ENCODE peak calls at places on chromosomes 3 and 15, in seven cellular contexts. Y, O, D, G, P, B and M are unnamed samples.

GRCh38 chr3:178709047-178709446 is 172.8 kb downstream of the KCNMB2 start:
- DNase-seq in Y (no peak), O (no peak), D (no peak), G (no peak), P (no peak), B (no peak), M (no peak)

GRCh38 chr15:92409521-92409920 is 15.8 kb downstream of the ST8SIA2 start:
- DNase-seq in Y (no peak), O (no peak), D (no peak), G (no peak), P (no peak), B (no peak), M (no peak)

GRCh38 chr15:86494475-86494874 is 414.8 kb downstream of the AGBL1 start:
- DNase-seq in Y (no peak), O (no peak), D (no peak), G (no peak), P (no peak), B (no peak), M (no peak)

GRCh38 chr3:99783009-99783573 is 34.6 kb upstream of the CMSS1 start:
- DNase-seq in Y (no peak), O (no peak), D (no peak), G (peak), P (no peak), B (no peak), M (no peak)

GRCh38 chr15:41853831-41854230 is 15.2 kb downstream of the PLA2G4B start:
- DNase-seq in Y (no peak), O (no peak), D (no peak), G (no peak), P (no peak), B (no peak), M (no peak)

GRCh38 chr3:72432271-72432670 is 416.0 kb downstream of the SHQ1 start:
- DNase-seq in Y (no peak), O (no peak), D (no peak), G (no peak), P (no peak), B (no peak), M (no peak)

GRCh38 chr3:67791620-67792019 is 137.2 kb upstream of the SUCLG2 start:
- DNase-seq in Y (no peak), O (no peak), D (no peak), G (no peak), P (no peak), B (no peak), M (no peak)

GRCh38 chr3:36784012-36784763 is 19.8 kb upstream of the DCLK3 start:
- DNase-seq in Y (no peak), O (no peak), D (no peak), G (no peak), P (no peak), B (no peak), M (peak)

GRCh38 chr3:184339016-184339415 is 1.6 kb downstream of the FAM131A start:
- DNase-seq in Y (no peak), O (no peak), D (no peak), G (no peak), P (no peak), B (no peak), M (no peak)

GRCh38 chr3:129651316-129652202 is 45.1 kb upstream of the PLXND1 start:
- DNase-seq in Y (peak), O (no peak), D (peak), G (no peak), P (no peak), B (no peak), M (peak)

GRCh38 chr15:80183886-80184285 is 31.1 kb downstream of the FAH start:
- DNase-seq in Y (no peak), O (no peak), D (peak), G (no peak), P (no peak), B (no peak), M (no peak)

GRCh38 chr3:111903067-111903511 is 44.0 kb downstream of the PHLDB2 start:
- DNase-seq in Y (peak), O (no peak), D (peak), G (peak), P (no peak), B (no peak), M (no peak)

GRCh38 chr3:171640520-171641412 is 169.5 kb downstream of the PLD1 start:
- DNase-seq in Y (no peak), O (no peak), D (peak), G (no peak), P (no peak), B (no peak), M (no peak)

GRCh38 chr3:79086514-79086913 is 681.3 kb downstream of the ROBO1 start:
- DNase-seq in Y (peak), O (no peak), D (peak), G (peak), P (no peak), B (no peak), M (peak)

GRCh38 chr3:38387862-38388261 is 41.3 kb downstream of the XYLB start:
- DNase-seq in Y (no peak), O (no peak), D (no peak), G (no peak), P (no peak), B (no peak), M (no peak)

DNA sequence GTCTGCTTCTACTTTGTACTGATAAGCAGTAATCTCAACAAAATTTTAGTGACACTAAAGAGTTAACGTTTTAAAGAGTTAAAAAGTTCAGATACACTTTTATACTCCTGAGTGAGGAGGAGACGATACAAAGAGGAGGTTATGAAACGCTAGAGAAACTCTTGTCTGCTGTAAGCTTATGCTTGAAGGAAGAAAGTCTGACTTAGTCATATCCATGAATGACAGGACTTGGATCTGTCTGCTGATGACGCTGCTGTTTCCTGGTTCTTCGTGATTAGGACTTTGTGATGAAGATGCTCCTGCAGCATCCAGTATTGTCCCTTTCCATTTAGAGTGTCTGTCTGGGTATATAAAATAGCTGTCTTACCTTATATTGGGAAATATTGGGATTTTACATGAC is 15.8 kb downstream of the TCF12 start:
- DNase-seq in Y (no peak), O (no peak), D (no peak), G (no peak), P (no peak), B (no peak), M (no peak)
- H3K27ac ChIP-seq in Y (no peak), O (no peak), D (no peak), G (no peak), P (no peak), B (no peak), M (no peak)

GRCh38 chr3:64342940-64343691 is 117.8 kb upstream of the PRICKLE2 start:
- DNase-seq in Y (peak), O (no peak), D (peak), G (no peak), P (no peak), B (no peak), M (no peak)
- H3K27ac ChIP-seq in Y (peak), O (no peak), D (no peak), G (peak), P (no peak), B (no peak), M (no peak)

DNA sequence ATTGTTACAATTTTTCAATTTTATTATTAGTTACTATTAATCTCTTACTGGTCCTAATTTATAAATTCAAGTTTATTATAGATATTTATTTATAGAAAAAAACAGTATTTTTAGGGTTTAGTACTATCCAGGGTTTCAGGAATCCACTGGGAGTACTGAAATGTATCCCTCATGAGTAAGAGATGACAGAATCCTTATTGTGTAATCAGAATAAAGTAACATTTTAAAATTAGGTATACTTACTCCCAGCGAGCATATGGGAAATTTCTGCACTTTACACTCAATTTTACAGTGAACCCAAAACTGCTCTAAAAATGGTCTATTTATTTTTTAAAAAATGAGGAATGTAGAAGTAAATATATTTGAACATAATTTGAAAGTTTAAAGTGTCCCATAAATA is 202.7 kb downstream of the CGGBP1 start:
- DNase-seq in Y (no peak), O (no peak), D (no peak), G (no peak), P (no peak), B (no peak), M (no peak)
- H3K27ac ChIP-seq in Y (no peak), O (no peak), D (no peak), G (no peak), P (no peak), B (no peak), M (no peak)

GRCh38 chr15:75067123-75067854 is 43.9 kb downstream of the PPCDC start:
- DNase-seq in Y (peak), O (no peak), D (no peak), G (no peak), P (no peak), B (no peak), M (no peak)
- H3K27ac ChIP-seq in Y (no peak), O (no peak), D (no peak), G (no peak), P (no peak), B (no peak), M (no peak)

DNA sequence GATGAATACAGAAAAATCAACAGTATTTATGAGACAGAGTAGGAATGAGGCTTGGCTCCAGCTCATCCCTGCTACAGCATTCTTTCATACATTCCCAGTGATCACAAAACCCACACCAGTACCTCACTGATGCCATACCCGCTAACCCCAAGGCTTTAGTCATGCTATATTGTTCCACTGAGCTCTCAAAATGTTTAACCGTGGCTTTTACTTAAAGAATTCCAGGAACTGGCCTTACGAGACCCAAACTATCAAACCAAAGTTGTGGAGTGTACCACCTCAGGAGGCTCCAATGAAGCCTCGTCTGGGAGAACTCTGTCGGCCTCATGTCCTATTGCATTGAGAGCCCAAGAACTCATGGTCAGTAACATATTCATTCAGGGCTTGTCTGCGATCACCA is 278.9 kb downstream of the ULK4 start:
- DNase-seq in Y (no peak), O (no peak), D (no peak), G (peak), P (no peak), B (no peak), M (no peak)
- H3K27ac ChIP-seq in Y (no peak), O (no peak), D (no peak), G (no peak), P (no peak), B (no peak), M (no peak)

GRCh38 chr15:75206006-75206405 is 4.3 kb downstream of the C15orf39 start:
- DNase-seq in Y (no peak), O (no peak), D (no peak), G (no peak), P (no peak), B (no peak), M (no peak)

GRCh38 chr15:75203017-75203907 is 1.6 kb downstream of the C15orf39 start:
- DNase-seq in Y (peak), O (no peak), D (peak), G (no peak), P (no peak), B (no peak), M (no peak)

GRCh38 chr15:75204340-75205063 is 2.8 kb downstream of the C15orf39 start:
- DNase-seq in Y (peak), O (peak), D (peak), G (peak), P (peak), B (peak), M (peak)

GRCh38 chr15:75203908-75204263 is 2.2 kb downstream of the C15orf39 start:
- DNase-seq in Y (no peak), O (no peak), D (no peak), G (no peak), P (no peak), B (no peak), M (no peak)

DNA sequence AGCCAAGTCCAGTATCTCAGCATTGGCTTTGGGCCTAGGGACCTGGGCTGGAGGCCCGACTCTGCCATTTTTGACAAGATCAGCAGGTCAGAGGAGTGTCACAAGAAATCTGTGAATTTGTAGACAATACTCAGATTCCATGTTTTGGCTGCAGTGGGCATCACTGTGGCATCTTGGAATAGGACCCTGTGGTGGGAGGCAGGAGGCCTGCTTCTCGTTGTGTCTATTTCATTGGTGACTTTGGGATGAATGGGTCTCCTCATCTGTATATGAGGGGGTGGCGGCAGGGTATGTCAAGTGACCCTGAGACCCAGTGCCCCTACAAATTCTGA is 3.3 kb downstream of the C15orf39 start:
- DNase-seq in Y (no peak), O (no peak), D (no peak), G (no peak), P (no peak), B (no peak), M (no peak)
- H3K27ac ChIP-seq in Y (peak), O (no peak), D (no peak), G (no peak), P (no peak), B (no peak), M (no peak)

GRCh38 chr3:126991366-126992200 is 8.7 kb downstream of the PLXNA1 start:
- DNase-seq in Y (no peak), O (no peak), D (no peak), G (no peak), P (no peak), B (no peak), M (no peak)
- H3K27ac ChIP-seq in Y (peak), O (no peak), D (no peak), G (no peak), P (no peak), B (no peak), M (no peak)